ENCODE peak calls at places on chromosomes 16 and 17, in seven cellular contexts. T is mammary epithelial cell, I is stomach, B is substantia nigra, P is lower lobe of right lung, F is uterus, W is esophagus muscularis mucosa. H is an unnamed sample.

GRCh38 chr16:88384222-88385111 is 1.7 kb downstream of the ZNF469 start:
- DNase-seq in T (no peak), I (no peak), B (no peak), P (peak; percentile 28), F (no peak), W (no peak), H (no peak)

GRCh38 chr16:66271074-66272060 is 95.1 kb upstream of the CDH5 start:
- DNase-seq in T (peak; percentile 66), I (no peak), B (no peak), P (no peak), F (no peak), W (no peak), H (no peak)

GRCh38 chr17:49318438-49318965 is 43.5 kb downstream of the ZNF652 start:
- DNase-seq in T (no peak), I (no peak), B (no peak), P (no peak), F (no peak), W (no peak), H (no peak)

GRCh38 chr17:63035695-63036094 is 69.7 kb downstream of the TANC2 start:
- DNase-seq in T (no peak), I (no peak), B (no peak), P (no peak), F (no peak), W (no peak), H (no peak)

GRCh38 chr17:58303981-58304734 is 23.4 kb upstream of the MPO start:
- DNase-seq in T (peak; percentile 41), I (peak; percentile 52), B (peak; percentile 33), P (peak; percentile 74), F (no peak), W (peak; percentile 86), H (no peak)

GRCh38 chr16:65572156-65572555 is 450.3 kb upstream of the CDH11 start:
- DNase-seq in T (peak; percentile 62), I (no peak), B (no peak), P (no peak), F (no peak), W (no peak), H (peak; percentile 27)

GRCh38 chr17:62186841-62187240 is 121.8 kb upstream of the MED13 start:
- DNase-seq in T (no peak), I (no peak), B (no peak), P (no peak), F (no peak), W (no peak), H (no peak)

GRCh38 chr16:68798398-68798797 is 44.9 kb upstream of the TANGO6 start:
- DNase-seq in T (peak; percentile 80), I (no peak), B (no peak), P (no peak), F (no peak), W (no peak), H (peak; percentile 24)

GRCh38 chr16:75262104-75262799 is 10.8 kb upstream of the BCAR1 start:
- DNase-seq in T (no peak), I (peak; percentile 60), B (peak; percentile 25), P (no peak), F (peak; percentile 69), W (no peak), H (no peak)

GRCh38 chr17:56593741-56594527 is 435 bp downstream of the NOG start:
- DNase-seq in T (peak; percentile 79), I (peak; percentile 56), B (peak; percentile 43), P (peak; percentile 78), F (no peak), W (no peak), H (no peak)

GRCh38 chr16:76963614-76964315 is 227.2 kb upstream of the MON1B start:
- DNase-seq in T (no peak), I (no peak), B (no peak), P (no peak), F (no peak), W (no peak), H (no peak)

GRCh38 chr16:58331024-58331707 is 36.3 kb upstream of the PRSS54 start:
- DNase-seq in T (no peak), I (no peak), B (no peak), P (no peak), F (no peak), W (no peak), H (no peak)

GRCh38 chr16:53944026-53944425 is 240.1 kb downstream of the FTO start:
- DNase-seq in T (peak; percentile 52), I (no peak), B (no peak), P (no peak), F (no peak), W (no peak), H (no peak)

GRCh38 chr17:13702266-13702665 is 100.5 kb upstream of the HS3ST3A1 start:
- DNase-seq in T (no peak), I (no peak), B (no peak), P (no peak), F (no peak), W (no peak), H (no peak)

GRCh38 chr16:53757971-53758609 is 54.1 kb downstream of the FTO start:
- DNase-seq in T (no peak), I (no peak), B (no peak), P (no peak), F (no peak), W (no peak), H (no peak)

GRCh38 chr16:24577167-24577566 is 37.8 kb downstream of the RBBP6 start:
- DNase-seq in T (no peak), I (no peak), B (no peak), P (no peak), F (no peak), W (no peak), H (no peak)

GRCh38 chr16:24117680-24118079 is 138.5 kb upstream of the CACNG3 start:
- DNase-seq in T (no peak), I (no peak), B (no peak), P (no peak), F (no peak), W (no peak), H (no peak)

GRCh38 chr17:16140854-16141253 is 74.5 kb downstream of the NCOR1 start:
- DNase-seq in T (no peak), I (no peak), B (no peak), P (no peak), F (no peak), W (no peak), H (no peak)

GRCh38 chr16:88381820-88382451 is 823 bp upstream of the ZNF469 start:
- DNase-seq in T (no peak), I (no peak), B (no peak), P (peak; percentile 77), F (no peak), W (no peak), H (no peak)

GRCh38 chr17:50638851-50639767 is 4.4 kb downstream of the ABCC3 start:
- DNase-seq in T (peak; percentile 97), I (peak; percentile 99), B (peak; percentile 69), P (peak; percentile 94), F (peak; percentile 90), W (no peak), H (peak; percentile 80)

GRCh38 chr16:11612110-11612981 is 25.6 kb upstream of the LITAF start:
- DNase-seq in T (peak; percentile 76), I (peak; percentile 90), B (no peak), P (peak; percentile 90), F (no peak), W (no peak), H (peak; percentile 39)

GRCh38 chr16:88759245-88759975 is 25.6 kb downstream of the PIEZO1 start:
- DNase-seq in T (no peak), I (peak; percentile 55), B (no peak), P (peak; percentile 80), F (peak; percentile 84), W (no peak), H (no peak)

GRCh38 chr16:50121278-50121677 is 31.8 kb upstream of the TENT4B start:
- DNase-seq in T (no peak), I (no peak), B (no peak), P (no peak), F (no peak), W (no peak), H (no peak)

GRCh38 chr16:81095653-81095952 is 592 bp downstream of the GCSH start:
- DNase-seq in T (no peak), I (no peak), B (no peak), P (no peak), F (no peak), W (no peak), H (no peak)

GRCh38 chr17:33667052-33667509 is 374.0 kb upstream of the ASIC2 start:
- DNase-seq in T (no peak), I (no peak), B (no peak), P (no peak), F (no peak), W (no peak), H (no peak)

DNA sequence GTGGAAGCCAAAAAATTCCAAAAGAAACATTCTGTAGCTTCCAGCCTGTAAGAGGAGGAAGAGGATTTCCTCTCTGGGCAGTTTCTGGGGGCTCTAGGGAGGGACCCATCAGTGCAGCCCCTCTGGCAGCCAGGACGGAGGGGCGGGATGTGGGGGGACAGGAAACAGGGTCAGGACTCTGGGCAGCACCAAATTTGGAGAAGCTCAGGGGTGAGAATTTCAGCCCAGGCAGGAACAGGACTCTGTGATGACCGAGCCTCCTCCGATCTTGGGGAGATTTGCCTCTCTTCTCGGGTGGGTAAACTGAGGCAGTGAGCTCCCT is 18.4 kb upstream of the CIBAR2 start:
- DNase-seq in T (no peak), I (no peak), B (no peak), P (no peak), F (no peak), W (no peak), H (no peak)
- H3K27ac ChIP-seq in T (no peak overlapping the region), I (peak overlapping the region; percentile 79), B (no peak overlapping the region), P (peak overlapping the region; percentile 63), F (peak overlapping the region; percentile 89), W (peak overlapping the region; percentile 81), H (no peak overlapping the region)

GRCh38 chr16:16007743-16008111 is 58.3 kb downstream of the ABCC1 start:
- DNase-seq in T (no peak), I (no peak), B (no peak), P (no peak), F (no peak), W (no peak), H (no peak)
- H3K27ac ChIP-seq in T (no peak overlapping the region), I (peak overlapping the region; percentile 4), B (no peak overlapping the region), P (no peak overlapping the region), F (no peak overlapping the region), W (peak overlapping the region; percentile 84), H (no peak overlapping the region)

DNA sequence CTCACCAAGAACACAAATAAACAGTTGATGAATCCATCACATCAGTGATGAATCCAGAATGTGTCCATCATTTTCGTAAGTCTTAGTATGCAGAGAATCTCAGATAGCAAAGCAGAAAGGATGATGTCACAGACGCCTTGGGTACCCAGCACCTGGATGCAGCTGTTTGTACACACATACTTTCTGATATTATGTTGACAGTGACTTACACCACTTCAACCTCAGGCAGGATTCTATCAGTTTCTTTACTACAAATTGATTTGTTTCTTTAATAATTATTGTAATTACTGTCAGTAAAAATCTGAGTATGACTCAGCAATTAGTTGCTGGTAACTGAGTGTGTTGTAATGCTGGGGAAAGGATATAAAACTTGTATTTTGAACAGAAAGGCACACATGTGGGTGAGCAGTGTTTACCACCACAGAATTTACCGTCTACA is 159.8 kb downstream of the RPTOR start:
- DNase-seq in T (no peak), I (no peak), B (no peak), P (no peak), F (no peak), W (no peak), H (no peak)
- H3K27ac ChIP-seq in T (no peak overlapping the region), I (no peak overlapping the region), B (peak overlapping the region; percentile 33), P (no peak overlapping the region), F (no peak overlapping the region), W (no peak overlapping the region), H (no peak overlapping the region)

DNA sequence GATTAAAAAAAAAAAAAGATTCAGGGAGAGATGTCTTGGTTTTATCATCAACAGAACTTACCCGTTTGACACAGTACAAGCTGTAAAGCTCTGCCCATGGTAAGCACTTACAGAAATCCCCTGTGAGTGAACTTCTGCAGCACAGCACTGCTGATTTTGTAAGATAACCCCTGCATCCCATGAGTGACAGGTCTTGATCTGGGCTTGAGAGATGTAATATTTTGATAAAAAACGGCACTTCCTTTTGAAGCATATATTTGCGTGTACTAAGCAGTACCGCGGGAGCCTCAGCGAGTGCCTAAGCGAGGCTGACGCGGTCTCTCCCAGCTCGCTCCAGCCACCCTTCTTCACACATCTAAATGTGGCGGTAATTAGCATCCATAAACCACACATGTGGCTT is 50.5 kb downstream of the IKZF3 start:
- DNase-seq in T (no peak), I (no peak), B (no peak), P (no peak), F (no peak), W (no peak), H (no peak)
- H3K27ac ChIP-seq in T (no peak overlapping the region), I (no peak overlapping the region), B (no peak overlapping the region), P (no peak overlapping the region), F (no peak overlapping the region), W (no peak overlapping the region), H (no peak overlapping the region)

H was measured in epithelial cell of prostate.